ENCODE peak calls at places on chromosomes 4 and X, in five cellular contexts. B is Calu3; I is HFFc6; N is activated T-cell treated with anti-CD3 and anti-CD28 coated beads, Interleukin-2, amount 50 U/mL, for 24 hours; D is NCI-H1092 treated with DMSO at 0.1 percent for 48 hours. G is an unnamed sample.

GRCh38 chr4:25172964-25173917 is 13.0 kb upstream of the SEPSECS start:
- DNase-seq in B (peak; percentile 5), I (peak; percentile 100), N (no peak), D (no peak), G (no peak)

GRCh38 chr4:124111922-124112321 is 600.6 kb downstream of the ANKRD50 start:
- DNase-seq in B (peak; percentile 13), I (peak; percentile 61), N (no peak), D (peak; percentile 65), G (no peak)

GRCh38 chr4:149845643-149846208 is 30.1 kb upstream of the IQCM start:
- DNase-seq in B (peak; percentile 11), I (no peak), N (no peak), D (peak; percentile 80), G (no peak)

GRCh38 chr4:168908859-168909390 is 101.1 kb downstream of the CBR4 start:
- DNase-seq in B (no peak), I (no peak), N (no peak), D (no peak), G (no peak)

GRCh38 chr4:107210450-107211239 is 174.5 kb upstream of the DKK2 start:
- DNase-seq in B (peak; percentile 3), I (peak; percentile 26), N (no peak), D (no peak), G (no peak)

GRCh38 chr4:169485791-169486742 is 126.3 kb downstream of the NEK1 start:
- DNase-seq in B (peak; percentile 50), I (peak; percentile 49), N (no peak), D (peak; percentile 36), G (no peak)

GRCh38 chr4:72779256-72779655 is 210.2 kb upstream of the ADAMTS3 start:
- DNase-seq in B (no peak), I (peak; percentile 2), N (no peak), D (no peak), G (no peak)

GRCh38 chr4:105923507-105924238 is 28.4 kb downstream of the NPNT start:
- DNase-seq in B (no peak), I (no peak), N (no peak), D (no peak), G (no peak)

GRCh38 chr4:67539830-67540229 is 5.5 kb downstream of the CENPC start:
- DNase-seq in B (no peak), I (no peak), N (no peak), D (no peak), G (no peak)

GRCh38 chr4:70240192-70240591 is 2.2 kb upstream of the CSN3 start:
- DNase-seq in B (no peak), I (no peak), N (no peak), D (no peak), G (no peak)

GRCh38 chr4:37825943-37826281 is 574 bp upstream of the PGM2 start:
- DNase-seq in B (no peak), I (no peak), N (peak; percentile 47), D (no peak), G (no peak)

GRCh38 chrX:38085797-38086196 is 79.4 kb downstream of the SYTL5 start:
- DNase-seq in B (no peak), I (no peak), N (no peak), D (no peak), G (no peak)

GRCh38 chrX:152912641-152913040 is 14.8 kb downstream of the ZNF185 start:
- DNase-seq in B (no peak), I (no peak), N (no peak), D (no peak), G (no peak)

GRCh38 chrX:56284269-56284668 is 52.1 kb downstream of the KLF8 start:
- DNase-seq in B (no peak), I (no peak), N (no peak), D (peak; percentile 1), G (no peak)

GRCh38 chr4:68407868-68408190 is 39.4 kb upstream of the TMPRSS11E start:
- DNase-seq in B (no peak), I (no peak), N (no peak), D (no peak), G (no peak)

GRCh38 chr4:38323141-38323634 is 340.8 kb upstream of the KLF3 start:
- DNase-seq in B (no peak), I (peak; percentile 2), N (no peak), D (no peak), G (no peak)

GRCh38 chr4:80153800-80154546 is 43.3 kb upstream of the PRDM8 start:
- DNase-seq in B (no peak), I (peak; percentile 42), N (no peak), D (no peak), G (no peak)

GRCh38 chrX:46994096-46994495 is 81.9 kb downstream of the JADE3 start:
- DNase-seq in B (no peak), I (no peak), N (no peak), D (no peak), G (no peak)

GRCh38 chr4:113996599-113997177 is 17.2 kb upstream of the ARSJ start:
- DNase-seq in B (no peak), I (peak; percentile 73), N (no peak), D (no peak), G (no peak)

GRCh38 chr4:10111067-10111801 is 5.4 kb downstream of the WDR1 start:
- DNase-seq in B (no peak), I (no peak), N (no peak), D (no peak), G (no peak)

GRCh38 chr4:168832746-168833575 is 177.1 kb downstream of the CBR4 start:
- DNase-seq in B (peak; percentile 17), I (peak; percentile 33), N (peak; percentile 37), D (no peak), G (peak; percentile 73)

GRCh38 chr4:52963976-52964375 is 101.9 kb downstream of the RASL11B start:
- DNase-seq in B (no peak), I (no peak), N (no peak), D (no peak), G (no peak)

GRCh38 chr4:183915976-183916375 is 10.9 kb downstream of the STOX2 start:
- DNase-seq in B (no peak), I (no peak), N (no peak), D (no peak), G (no peak)

GRCh38 chrX:9707306-9708015 is 58.2 kb downstream of the GPR143 start:
- DNase-seq in B (no peak), I (no peak), N (no peak), D (no peak), G (no peak)

GRCh38 chrX:145825896-145826295 is 8.3 kb downstream of the SLITRK2 start:
- DNase-seq in B (peak; percentile 4), I (no peak), N (no peak), D (peak; percentile 36), G (no peak)

GRCh38 chr4:182643801-182644311 is 273.3 kb downstream of the DCTD start:
- DNase-seq in B (no peak), I (peak; percentile 76), N (no peak), D (no peak), G (no peak)

GRCh38 chr4:105944535-105944934 is 49.3 kb downstream of the NPNT start:
- DNase-seq in B (no peak), I (peak; percentile 69), N (no peak), D (no peak), G (no peak)

GRCh38 chr4:1737666-1738065 is 16.3 kb downstream of the TACC3 start:
- DNase-seq in B (no peak), I (no peak), N (no peak), D (no peak), G (no peak)

GRCh38 chr4:110197421-110198398 is 705 bp downstream of the ELOVL6 start:
- DNase-seq in B (peak; percentile 23), I (peak; percentile 18), N (peak; percentile 78), D (peak; percentile 70), G (peak; percentile 72)

GRCh38 chrX:2311483-2311882 is 189.3 kb downstream of the DHRSX start:
- DNase-seq in B (no peak), I (no peak), N (no peak), D (no peak), G (no peak)

GRCh38 chr4:119172223-119172622 is 36.6 kb downstream of the MYOZ2 start:
- DNase-seq in B (no peak), I (no peak), N (no peak), D (no peak), G (no peak)

GRCh38 chr4:115424852-115425251 is 311.4 kb upstream of the NDST4 start:
- DNase-seq in B (peak; percentile 20), I (no peak), N (no peak), D (no peak), G (no peak)

GRCh38 chr4:182752158-182752910 is 164.9 kb downstream of the DCTD start:
- DNase-seq in B (no peak), I (peak; percentile 89), N (no peak), D (no peak), G (no peak)

GRCh38 chr4:159048166-159048886 is 54.6 kb upstream of the RAPGEF2 start:
- DNase-seq in B (peak; percentile 50), I (peak; percentile 26), N (no peak), D (peak; percentile 43), G (no peak)

G was measured in type B pancreatic cell.